ENCODE peak calls at places on chromosomes 1 and 21, in nine cellular contexts. D is ureter; C is C1 segment of cervical spinal cord; N is lung microvascular endothelial cell; Z is neural crest cell; Q is SJCRH30; K is SK-MEL-5; P is stimulated activated CD4-positive, alpha-beta T cell treated with anti-CD3 and anti-CD28 coated beads, Interleukin-1b, Interleukin-23, amount 100 ng/mL, for 24 hours; W is MCF 10A. A is an unnamed sample.

GRCh38 chr1:87045757-87046422 is 131.5 kb downstream of the HS2ST1 start:
- DNase-seq in C (no peak), W (no peak), N (no peak), Z (no peak), Q (no peak), D (no peak), K (no peak), P (peak; percentile 28), A (no peak)

GRCh38 chr21:26849428-26850115 is 4.4 kb upstream of the ADAMTS1 start:
- DNase-seq in P (no peak), Q (peak; percentile 62), K (peak; percentile 69), C (no peak), W (peak; percentile 67), D (no peak), N (peak; percentile 73), Z (no peak), A (no peak)

GRCh38 chr1:226873771-226874578 is 3.6 kb downstream of the PSEN2 start:
- DNase-seq in K (no peak), P (no peak), N (no peak), W (no peak), Z (no peak), C (no peak), D (no peak), Q (no peak), A (no peak)

GRCh38 chr21:15282666-15283065 is 217.9 kb upstream of the NRIP1 start:
- DNase-seq in K (no peak), D (no peak), Z (no peak), N (no peak), Q (no peak), W (peak; percentile 59), P (no peak), C (no peak), A (no peak)

GRCh38 chr1:114715952-114716303 is 643 bp downstream of the NRAS start:
- DNase-seq in Q (no peak), W (no peak), P (no peak), D (no peak), C (no peak), Z (no peak), K (no peak), N (no peak), A (no peak)

GRCh38 chr21:42833859-42834729 is 45.2 kb downstream of the WDR4 start:
- DNase-seq in W (no peak), K (no peak), P (no peak), D (no peak), Z (no peak), N (no peak), Q (no peak), C (no peak), A (no peak)

GRCh38 chr21:32359719-32360260 is 33.0 kb downstream of the URB1 start:
- DNase-seq in N (peak; percentile 15), P (no peak), D (no peak), W (peak; percentile 42), Q (no peak), K (peak; percentile 71), Z (no peak), C (no peak), A (no peak)

GRCh38 chr1:54846716-54847284 is 40.2 kb downstream of the DHCR24 start:
- DNase-seq in C (no peak), N (no peak), P (no peak), Q (no peak), Z (no peak), D (no peak), W (no peak), K (no peak), A (no peak)

GRCh38 chr1:35499652-35500176 is 57.5 kb downstream of the KIAA0319L start:
- DNase-seq in D (no peak), Q (no peak), N (no peak), W (no peak), C (no peak), K (no peak), Z (no peak), P (no peak), A (no peak)

GRCh38 chr1:94926915-94927404 is at the start of gene CNN3:
- DNase-seq in K (peak; percentile 74), W (peak; percentile 85), Z (peak; percentile 84), P (peak; percentile 43), C (peak; percentile 67), Q (peak; percentile 94), N (peak; percentile 94), D (peak; percentile 93), A (peak; percentile 61)

GRCh38 chr1:16067933-16068332 is 5.5 kb downstream of the FAM131C start:
- DNase-seq in Z (no peak), W (no peak), C (no peak), N (no peak), P (no peak), K (no peak), D (no peak), Q (no peak), A (no peak)

GRCh38 chr1:68478662-68479061 is 18.2 kb downstream of the DEPDC1 start:
- DNase-seq in K (no peak), Q (no peak), Z (no peak), P (no peak), C (no peak), D (no peak), N (no peak), W (no peak), A (no peak)

GRCh38 chr1:38134294-38134755 is 87.7 kb upstream of the POU3F1 start:
- DNase-seq in Z (no peak), N (no peak), W (no peak), P (no peak), D (no peak), K (no peak), Q (no peak), C (no peak), A (no peak)

GRCh38 chr1:40344597-40344996 is 27.5 kb upstream of the COL9A2 start:
- DNase-seq in Z (no peak), Q (no peak), D (peak; percentile 50), K (peak; percentile 37), N (peak; percentile 67), C (no peak), P (no peak), W (peak; percentile 21), A (no peak)

GRCh38 chr21:32411366-32412161 is 942 bp upstream of the EVA1C start:
- DNase-seq in C (peak; percentile 19), W (peak; percentile 75), Q (peak; percentile 51), N (peak; percentile 79), Z (no peak), D (peak; percentile 94), K (no peak), P (peak; percentile 57), A (peak; percentile 68)

GRCh38 chr1:43936470-43937151 is 3.0 kb downstream of the ARTN start:
- DNase-seq in W (no peak), Q (no peak), C (no peak), D (no peak), Z (peak; percentile 34), P (no peak), N (peak; percentile 37), K (no peak), A (no peak)

GRCh38 chr1:202571719-202572339 is 138.4 kb downstream of the SYT2 start:
- DNase-seq in W (peak; percentile 74), Z (peak; percentile 16), N (peak; percentile 61), K (peak; percentile 74), D (no peak), P (peak; percentile 4), Q (no peak), C (no peak), A (no peak)

GRCh38 chr1:86396503-86396900 is 379 bp upstream of the ODF2L start:
- DNase-seq in P (no peak), K (no peak), Q (no peak), D (no peak), W (no peak), N (no peak), C (no peak), Z (no peak), A (no peak)

GRCh38 chr1:178500936-178501554 is 4.3 kb upstream of the CLEC20A start:
- DNase-seq in Q (no peak), D (no peak), C (no peak), P (no peak), W (no peak), Z (no peak), K (peak; percentile 41), N (no peak), A (no peak)

GRCh38 chr1:22341791-22342605 is 109.7 kb upstream of the ZBTB40 start:
- DNase-seq in C (no peak), Q (peak; percentile 81), N (peak; percentile 47), K (no peak), P (no peak), W (no peak), Z (no peak), D (peak; percentile 62), A (no peak)

GRCh38 chr1:15523922-15524282 is at the start of gene CASP9:
- DNase-seq in C (no peak), W (no peak), P (no peak), Z (no peak), D (no peak), N (no peak), K (no peak), Q (no peak), A (no peak)

GRCh38 chr1:233033366-233033765 is 83.0 kb downstream of the NTPCR start:
- DNase-seq in P (no peak), W (peak; percentile 64), K (no peak), D (no peak), N (no peak), Z (no peak), C (no peak), Q (no peak), A (no peak)

GRCh38 chr1:147496571-147496970 is 44.7 kb upstream of the BCL9 start:
- DNase-seq in K (peak; percentile 74), Z (no peak), C (no peak), Q (peak; percentile 35), D (no peak), P (no peak), N (peak; percentile 76), W (peak; percentile 61), A (peak; percentile 26)

GRCh38 chr21:46480466-46480865 is 21.8 kb downstream of the DIP2A start:
- DNase-seq in C (no peak), D (no peak), N (no peak), W (no peak), Z (no peak), P (no peak), Q (no peak), K (no peak), A (no peak)

GRCh38 chr1:221829327-221830011 is 87.6 kb upstream of the DUSP10 start:
- DNase-seq in W (peak; percentile 96), K (peak; percentile 45), P (no peak), N (peak; percentile 96), C (no peak), Q (no peak), D (no peak), Z (no peak), A (no peak)

GRCh38 chr21:42160111-42160949 is 58.6 kb upstream of the ABCG1 start:
- DNase-seq in P (no peak), N (no peak), C (no peak), D (peak; percentile 34), Q (no peak), W (no peak), Z (no peak), K (no peak), A (no peak)